ENCODE peak calls at places on chromosomes 16 and 17, in six cellular contexts. Z is neural crest cell; A is CD4-positive, alpha-beta T cell; J is A549; D is CD8-positive, alpha-beta T cell; K is HCT116. G is an unnamed sample.

GRCh38 chr16:31453255-31454204 is 5.8 kb upstream of the ARMC5 start:
- DNase-seq in Z (no peak), A (no peak), J (peak), D (no peak), K (no peak), G (peak)

GRCh38 chr16:56589141-56590039 is at the start of gene MT3:
- DNase-seq in Z (no peak), A (no peak), J (peak), D (peak), K (no peak), G (no peak)

GRCh38 chr16:1983544-1984346 is at the start of gene GFER:
- DNase-seq in Z (peak), A (peak), J (peak), D (peak), K (peak), G (peak)

GRCh38 chr16:59601452-59601851 is 867.3 kb upstream of the GOT2 start:
- DNase-seq in Z (no peak), A (no peak), J (no peak), D (no peak), K (no peak), G (no peak)

GRCh38 chr17:8117367-8117979 is 841 bp downstream of the ALOXE3 start:
- DNase-seq in Z (no peak), A (no peak), J (no peak), D (no peak), K (no peak), G (no peak)

GRCh38 chr17:42526031-42526444 is 10.0 kb upstream of the NAGLU start:
- DNase-seq in Z (no peak), A (no peak), J (peak), D (no peak), K (no peak), G (no peak)

GRCh38 chr17:57784226-57784895 is 39.3 kb upstream of the CCDC182 start:
- DNase-seq in Z (no peak), A (no peak), J (no peak), D (no peak), K (no peak), G (no peak)

GRCh38 chr17:77318491-77319210 is 177.9 kb downstream of the SEC14L1 start:
- DNase-seq in Z (no peak), A (no peak), J (peak), D (no peak), K (no peak), G (no peak)

GRCh38 chr16:61323456-61323855 is 712.8 kb downstream of the CDH8 start:
- DNase-seq in Z (no peak), A (no peak), J (no peak), D (no peak), K (no peak), G (no peak)

GRCh38 chr16:1907226-1907849 is 10.9 kb downstream of the HS3ST6 start:
- DNase-seq in Z (no peak), A (no peak), J (no peak), D (no peak), K (no peak), G (no peak)

GRCh38 chr17:20919990-20920812 is 122.6 kb downstream of the USP22 start:
- DNase-seq in Z (no peak), A (no peak), J (no peak), D (no peak), K (no peak), G (no peak)

GRCh38 chr16:2810651-2811050 is 6.4 kb upstream of the PRSS21 start:
- DNase-seq in Z (no peak), A (no peak), J (no peak), D (no peak), K (no peak), G (no peak)

GRCh38 chr16:26905336-26905735 is 161.4 kb upstream of the C16orf82 start:
- DNase-seq in Z (no peak), A (no peak), J (no peak), D (no peak), K (no peak), G (no peak)

GRCh38 chr16:88971371-88972097 is 5.5 kb downstream of the CBFA2T3 start:
- DNase-seq in Z (no peak), A (no peak), J (no peak), D (no peak), K (no peak), G (peak)

GRCh38 chr17:5902671-5903070 is 167.5 kb upstream of the WSCD1 start:
- DNase-seq in Z (no peak), A (no peak), J (no peak), D (no peak), K (no peak), G (no peak)

GRCh38 chr17:49362723-49363117 is 670 bp upstream of the ZNF652 start:
- DNase-seq in Z (no peak), A (no peak), J (no peak), D (no peak), K (no peak), G (no peak)

GRCh38 chr17:5502552-5502951 is 16.2 kb downstream of the MIS12 start:
- DNase-seq in Z (no peak), A (no peak), J (no peak), D (no peak), K (no peak), G (no peak)

GRCh38 chr17:19263621-19264010 is 26.4 kb downstream of the EPN2 start:
- DNase-seq in Z (no peak), A (no peak), J (no peak), D (no peak), K (no peak), G (no peak)

GRCh38 chr16:17053536-17054160 is 417.1 kb downstream of the XYLT1 start:
- DNase-seq in Z (no peak), A (no peak), J (no peak), D (no peak), K (no peak), G (no peak)
- TF ChIP-seq CTCF in Z (peak), A (no peak), J (no peak), D (no peak), K (peak), G (no peak)

GRCh38 chr16:13510425-13511151 is 409.4 kb upstream of the ERCC4 start:
- DNase-seq in Z (no peak), A (no peak), J (no peak), D (no peak), K (no peak), G (no peak)
- TF ChIP-seq CTCF in Z (peak), A (no peak), J (no peak), D (no peak), K (peak), G (peak)

GRCh38 chr17:61393550-61393903 is 6.1 kb upstream of the TBX2 start:
- DNase-seq in Z (no peak), A (no peak), J (peak), D (no peak), K (no peak), G (no peak)
- TF ChIP-seq CTCF in Z (peak), A (no peak), J (peak), D (no peak), K (peak), G (no peak)

GRCh38 chr17:45108595-45109521 is 23.5 kb downstream of the PLCD3 start:
- DNase-seq in Z (no peak), A (no peak), J (peak), D (no peak), K (no peak), G (no peak)
- TF ChIP-seq CTCF in Z (no peak), A (no peak), J (peak), D (no peak), K (peak), G (no peak)

DNA sequence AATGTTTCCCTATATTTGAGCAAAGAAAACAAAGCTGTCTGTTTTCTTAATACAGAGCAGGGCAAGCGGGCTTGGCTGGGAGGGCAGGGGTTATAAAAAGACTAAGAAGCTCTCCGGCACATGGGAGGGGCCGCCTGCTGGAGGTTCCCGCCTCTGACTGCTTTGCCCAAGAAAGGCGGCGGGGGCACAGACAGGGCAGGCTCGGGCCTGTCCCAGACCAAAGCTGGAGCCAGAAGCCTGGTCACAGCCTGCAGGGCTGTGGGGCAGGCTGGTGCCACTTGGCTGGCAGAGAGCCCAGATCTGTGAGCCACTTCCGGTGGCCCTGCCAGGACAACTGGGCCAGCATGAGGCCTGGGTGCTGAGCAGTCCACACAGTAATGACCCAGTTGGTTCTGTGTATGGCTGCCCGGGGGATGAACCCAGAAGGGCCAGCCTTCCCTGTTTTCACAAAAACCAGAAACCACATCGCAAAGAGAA is 89.4 kb downstream of the LITAF start:
- DNase-seq in Z (peak), A (no peak), J (peak), D (no peak), K (peak), G (peak)
- TF ChIP-seq CTCF in Z (peak), A (no peak), J (no peak), D (no peak), K (peak), G (peak)

G was measured in CD14-positive monocyte.